ENCODE peak calls at places on chromosomes 11 and 22, in four cellular contexts. O is CD14-positive monocyte, X is GM10248, B is foreskin fibroblast. S is an unnamed sample.

GRCh38 chr11:24585192-24585591 is 88.3 kb downstream of the LUZP2 start:
- DNase-seq in O (no peak), X (no peak), B (no peak), S (no peak)

GRCh38 chr11:8959546-8960166 is 4.6 kb downstream of the TMEM9B start:
- DNase-seq in O (no peak), X (peak; percentile 82), B (peak; percentile 58), S (peak; percentile 62)

GRCh38 chr11:116193321-116194114 is 579.3 kb downstream of the BUD13 start:
- DNase-seq in O (no peak), X (no peak), B (peak; percentile 1), S (peak; percentile 7)

GRCh38 chr11:704799-705645 is 1.0 kb upstream of the EPS8L2 start:
- DNase-seq in O (no peak), X (no peak), B (no peak), S (no peak)

GRCh38 chr11:35963911-35964310 is 20.0 kb downstream of the LDLRAD3 start:
- DNase-seq in O (no peak), X (no peak), B (no peak), S (no peak)

GRCh38 chr11:12717851-12718291 is 43.6 kb downstream of the TEAD1 start:
- DNase-seq in O (no peak), X (peak; percentile 32), B (no peak), S (no peak)

GRCh38 chr22:36806824-36807223 is 10.0 kb downstream of the PVALB start:
- DNase-seq in O (no peak), X (no peak), B (no peak), S (no peak)

GRCh38 chr22:19959043-19959586 is 17.5 kb upstream of the TXNRD2 start:
- DNase-seq in O (no peak), X (no peak), B (peak; percentile 47), S (no peak)

GRCh38 chr11:88288560-88288959 is 49.0 kb downstream of the CTSC start:
- DNase-seq in O (no peak), X (no peak), B (no peak), S (no peak)

GRCh38 chr22:43829448-43829821 is 17.3 kb upstream of the EFCAB6 start:
- DNase-seq in O (peak; percentile 7), X (no peak), B (peak; percentile 36), S (no peak)

GRCh38 chr11:108069947-108070346 is 51.4 kb upstream of the ACAT1 start:
- DNase-seq in O (no peak), X (peak; percentile 13), B (peak; percentile 4), S (peak; percentile 24)

GRCh38 chr11:103378931-103379330 is 269.7 kb downstream of the DYNC2H1 start:
- DNase-seq in O (no peak), X (no peak), B (no peak), S (no peak)

GRCh38 chr22:37473437-37473946 is 12.7 kb downstream of the MFNG start:
- DNase-seq in O (no peak), X (no peak), B (no peak), S (no peak)

GRCh38 chr11:121095561-121095960 is 5.5 kb upstream of the TECTA start:
- DNase-seq in O (no peak), X (no peak), B (no peak), S (no peak)

GRCh38 chr11:64095949-64096348 is 60.2 kb downstream of the FLRT1 start:
- DNase-seq in O (no peak), X (no peak), B (no peak), S (no peak)

GRCh38 chr11:131392528-131393255 is 22.3 kb downstream of the NTM start:
- DNase-seq in O (no peak), X (no peak), B (no peak), S (no peak)

GRCh38 chr11:130817608-130817944 is 98.7 kb downstream of the SNX19 start:
- DNase-seq in O (no peak), X (no peak), B (peak; percentile 43), S (peak; percentile 52)

GRCh38 chr22:40237788-40238424 is 60.2 kb downstream of the TNRC6B start:
- DNase-seq in O (no peak), X (peak; percentile 38), B (no peak), S (no peak)

GRCh38 chr22:20613301-20613700 is 105.9 kb downstream of the MED15 start:
- DNase-seq in O (no peak), X (no peak), B (no peak), S (no peak)

GRCh38 chr11:45217991-45218390 is 68.2 kb downstream of the SYT13 start:
- DNase-seq in O (no peak), X (no peak), B (peak; percentile 13), S (no peak)

GRCh38 chr11:82980292-82980691 is 78.8 kb downstream of the DDIAS start:
- DNase-seq in O (no peak), X (no peak), B (peak; percentile 68), S (peak; percentile 45)

GRCh38 chr11:19786644-19787043 is 74.0 kb downstream of the NAV2 start:
- DNase-seq in O (no peak), X (no peak), B (no peak), S (no peak)

GRCh38 chr11:12684821-12685220 is 10.6 kb downstream of the TEAD1 start:
- DNase-seq in O (no peak), X (no peak), B (no peak), S (no peak)

GRCh38 chr11:30488304-30488998 is 97.7 kb downstream of the MPPED2 start:
- DNase-seq in O (no peak), X (no peak), B (no peak), S (no peak)

GRCh38 chr11:46642627-46643335 is 25.4 kb downstream of the ATG13 start:
- DNase-seq in O (no peak), X (no peak), B (no peak), S (no peak)

GRCh38 chr11:72230764-72231365 is 6.3 kb downstream of the INPPL1 start:
- DNase-seq in O (no peak), X (no peak), B (no peak), S (no peak)

GRCh38 chr11:33699515-33700424 is 856 bp downstream of the C11orf91 start:
- DNase-seq in O (no peak), X (no peak), B (no peak), S (no peak)

GRCh38 chr11:63837719-63838118 is 1.2 kb upstream of the MARK2 start:
- DNase-seq in O (peak; percentile 65), X (no peak), B (no peak), S (no peak)

GRCh38 chr11:76329084-76329648 is 51.8 kb downstream of the THAP12 start:
- DNase-seq in O (no peak), X (no peak), B (peak; percentile 27), S (no peak)

GRCh38 chr22:40302149-40302548 is 44.2 kb upstream of the ADSL start:
- DNase-seq in O (no peak), X (no peak), B (no peak), S (no peak)

DNA sequence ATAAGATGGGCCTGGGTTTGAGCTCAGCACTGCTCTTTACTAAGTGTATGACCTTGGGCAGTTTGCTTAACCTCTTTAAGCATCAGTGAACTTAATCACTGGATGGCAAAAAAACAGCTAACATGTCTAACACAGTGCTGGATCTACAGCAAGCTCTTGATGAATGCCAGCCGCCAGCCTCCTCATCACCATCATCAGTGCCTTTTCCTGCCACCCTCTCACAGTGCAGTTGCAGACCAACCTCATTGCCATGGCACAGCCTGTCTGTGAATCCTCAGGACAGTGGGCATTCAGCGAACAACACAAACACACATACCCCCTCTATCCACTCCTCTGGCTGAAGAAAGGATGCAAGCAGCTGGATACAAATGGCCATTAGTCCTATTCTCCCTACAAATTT is 133.0 kb downstream of the OPCML start:
- DNase-seq in O (no peak), X (no peak), B (no peak), S (no peak)
- TF ChIP-seq CTCF in O (no peak), X (no peak), B (no peak), S (no peak)

GRCh38 chr22:17910561-17911311 is 113.6 kb downstream of the MICAL3 start:
- DNase-seq in O (no peak), X (no peak), B (peak; percentile 91), S (peak; percentile 61)
- TF ChIP-seq CTCF in O (no peak), X (peak; percentile 29), B (peak; percentile 53), S (peak; percentile 62)

GRCh38 chr22:46531776-46532175 is 5.6 kb downstream of the CELSR1 start:
- DNase-seq in O (no peak), X (no peak), B (no peak), S (no peak)

GRCh38 chr22:46534177-46534776 is 3.1 kb downstream of the CELSR1 start:
- DNase-seq in O (no peak), X (no peak), B (no peak), S (no peak)

GRCh38 chr22:46534901-46535630 is 2.4 kb downstream of the CELSR1 start:
- DNase-seq in O (no peak), X (no peak), B (no peak), S (no peak)

GRCh38 chr22:46535876-46536558 is 1.4 kb downstream of the CELSR1 start:
- DNase-seq in O (no peak), X (no peak), B (no peak), S (no peak)

GRCh38 chr22:46533434-46533833 is 4.0 kb downstream of the CELSR1 start:
- DNase-seq in O (no peak), X (no peak), B (no peak), S (no peak)
- TF ChIP-seq CTCF in O (no peak), X (no peak), B (no peak), S (no peak)

GRCh38 chr11:78800089-78800690 is 225.5 kb upstream of the NARS2 start:
- DNase-seq in O (no peak), X (no peak), B (no peak), S (no peak)

GRCh38 chr11:78795862-78796261 is 221.2 kb upstream of the NARS2 start:
- DNase-seq in O (no peak), X (no peak), B (no peak), S (no peak)

GRCh38 chr11:78798567-78799170 is 224.0 kb upstream of the NARS2 start:
- DNase-seq in O (peak; percentile 73), X (peak; percentile 61), B (peak; percentile 65), S (no peak)

GRCh38 chr11:78797559-78797958 is 222.9 kb upstream of the NARS2 start:
- DNase-seq in O (no peak), X (no peak), B (no peak), S (no peak)

GRCh38 chr11:78796956-78797355 is 222.3 kb upstream of the NARS2 start:
- DNase-seq in O (no peak), X (no peak), B (peak; percentile 96), S (peak; percentile 91)
- TF ChIP-seq CTCF in O (no peak), X (no peak), B (no peak), S (no peak)